ENCODE peak calls at places on chromosomes 3 and 15, in ten cellular contexts. One of them, this sample, is unnamed. For H3K4me1, the result is how much of the 10 kb centered on the place peaks cover.

GRCh38 chr3:106844638-106845037 is 532.6 kb upstream of the CCDC54 start:
- DNase-seq in K562: no peak
- DNase-seq in A549: no peak
- DNase-seq in transverse colon: no peak
- DNase-seq in stomach: no peak
- DNase-seq in ovary: no peak
- DNase-seq in tibial nerve: no peak
- DNase-seq in suprapubic skin: no peak
- DNase-seq in HepG2: no peak
- DNase-seq in H1: no peak
- DNase-seq in this sample: no peak

GRCh38 chr3:157982359-157982758 is 123.9 kb downstream of the SHOX2 start:
- DNase-seq in K562: no peak
- DNase-seq in A549: no peak
- DNase-seq in transverse colon: no peak
- DNase-seq in stomach: no peak
- DNase-seq in ovary: no peak
- DNase-seq in tibial nerve: no peak
- DNase-seq in suprapubic skin: no peak
- DNase-seq in HepG2: no peak
- DNase-seq in H1: no peak
- DNase-seq in this sample: no peak

GRCh38 chr3:185353823-185354614 is 8.9 kb upstream of the MAP3K13 start:
- DNase-seq in K562: peak
- DNase-seq in A549: peak
- DNase-seq in transverse colon: peak
- DNase-seq in stomach: peak
- DNase-seq in ovary: peak
- DNase-seq in tibial nerve: peak
- DNase-seq in suprapubic skin: no peak
- DNase-seq in HepG2: peak
- DNase-seq in H1: peak
- DNase-seq in this sample: no peak

GRCh38 chr3:160134454-160134853 is 90.8 kb upstream of the C3orf80 start:
- DNase-seq in K562: no peak
- DNase-seq in A549: no peak
- DNase-seq in transverse colon: no peak
- DNase-seq in stomach: no peak
- DNase-seq in ovary: no peak
- DNase-seq in tibial nerve: no peak
- DNase-seq in suprapubic skin: no peak
- DNase-seq in HepG2: no peak
- DNase-seq in H1: no peak
- DNase-seq in this sample: no peak

GRCh38 chr3:123884258-123884831 is at the start of gene MYLK:
- DNase-seq in K562: peak
- DNase-seq in A549: peak
- DNase-seq in transverse colon: peak
- DNase-seq in stomach: peak
- DNase-seq in ovary: peak
- DNase-seq in tibial nerve: no peak
- DNase-seq in suprapubic skin: peak
- DNase-seq in HepG2: peak
- DNase-seq in H1: peak
- DNase-seq in this sample: no peak

GRCh38 chr15:68292157-68292781 is 14.7 kb downstream of the FEM1B start:
- DNase-seq in K562: no peak
- DNase-seq in A549: no peak
- DNase-seq in transverse colon: no peak
- DNase-seq in stomach: no peak
- DNase-seq in ovary: no peak
- DNase-seq in tibial nerve: no peak
- DNase-seq in suprapubic skin: no peak
- DNase-seq in HepG2: no peak
- DNase-seq in H1: no peak
- DNase-seq in this sample: no peak

GRCh38 chr3:161851941-161852566 is 355.4 kb downstream of the OTOL1 start:
- DNase-seq in K562: peak
- DNase-seq in A549: peak
- DNase-seq in transverse colon: peak
- DNase-seq in stomach: peak
- DNase-seq in ovary: peak
- DNase-seq in tibial nerve: peak
- DNase-seq in suprapubic skin: no peak
- DNase-seq in HepG2: peak
- DNase-seq in H1: peak
- DNase-seq in this sample: no peak

GRCh38 chr15:86650084-86650483 is 570.4 kb downstream of the AGBL1 start:
- DNase-seq in K562: no peak
- DNase-seq in A549: peak
- DNase-seq in transverse colon: no peak
- DNase-seq in stomach: no peak
- DNase-seq in ovary: no peak
- DNase-seq in tibial nerve: no peak
- DNase-seq in suprapubic skin: no peak
- DNase-seq in HepG2: no peak
- DNase-seq in H1: no peak
- DNase-seq in this sample: no peak

GRCh38 chr3:186109897-186110803 is 1.3 kb upstream of the ETV5 start:
- DNase-seq in K562: peak
- DNase-seq in A549: peak
- DNase-seq in transverse colon: no peak
- DNase-seq in stomach: peak
- DNase-seq in ovary: peak
- DNase-seq in tibial nerve: no peak
- DNase-seq in suprapubic skin: peak
- DNase-seq in HepG2: no peak
- DNase-seq in H1: peak
- DNase-seq in this sample: no peak

GRCh38 chr3:151347432-151347831 is 18.1 kb upstream of the P2RY13 start:
- DNase-seq in K562: no peak
- DNase-seq in A549: no peak
- DNase-seq in transverse colon: peak
- DNase-seq in stomach: no peak
- DNase-seq in ovary: no peak
- DNase-seq in tibial nerve: no peak
- DNase-seq in suprapubic skin: no peak
- DNase-seq in HepG2: no peak
- DNase-seq in H1: no peak
- DNase-seq in this sample: no peak

GRCh38 chr3:49998326-49998725 is 58.4 kb downstream of the RBM6 start:
- DNase-seq in K562: no peak
- DNase-seq in A549: no peak
- DNase-seq in transverse colon: no peak
- DNase-seq in stomach: no peak
- DNase-seq in ovary: no peak
- DNase-seq in tibial nerve: no peak
- DNase-seq in suprapubic skin: no peak
- DNase-seq in HepG2: no peak
- DNase-seq in H1: no peak
- DNase-seq in this sample: no peak

GRCh38 chr3:72665701-72666443 is 182.4 kb downstream of the SHQ1 start:
- DNase-seq in K562: peak
- DNase-seq in A549: peak
- DNase-seq in transverse colon: peak
- DNase-seq in stomach: peak
- DNase-seq in ovary: no peak
- DNase-seq in tibial nerve: no peak
- DNase-seq in suprapubic skin: no peak
- DNase-seq in HepG2: no peak
- DNase-seq in H1: peak
- DNase-seq in this sample: no peak

DNA sequence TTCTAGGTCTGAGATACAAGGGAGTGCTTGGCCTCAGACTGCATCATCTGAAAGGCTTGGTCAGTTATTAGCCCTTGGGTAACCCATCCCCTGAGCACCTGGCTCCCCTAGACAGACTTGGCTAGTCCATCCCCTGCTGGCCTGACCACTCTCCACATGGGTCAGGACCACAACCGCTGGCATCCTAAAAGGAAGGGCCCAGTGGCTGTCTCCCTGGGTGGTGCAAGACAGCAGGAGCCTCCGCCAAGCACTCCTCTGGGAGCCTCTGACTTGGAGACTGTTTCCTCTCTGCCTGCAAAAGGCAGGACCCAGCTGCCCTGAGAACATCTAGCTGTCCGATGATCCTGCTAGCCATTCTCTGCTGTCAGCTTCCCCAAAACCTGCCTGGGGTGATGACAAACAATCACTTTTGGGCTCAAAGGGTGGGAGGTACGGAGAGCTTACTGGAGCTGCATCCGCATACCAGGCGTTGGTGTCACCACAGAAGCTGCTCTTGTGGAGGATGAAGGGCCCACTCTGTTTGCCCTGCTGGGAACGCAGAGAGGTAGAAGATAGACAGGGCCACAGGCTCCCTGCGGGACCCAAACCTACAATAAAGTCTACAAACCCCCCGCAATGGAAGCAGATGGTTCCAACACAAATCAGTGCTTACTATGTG is 107.9 kb upstream of the PRR20G start:
- DNase-seq in K562: no peak
- DNase-seq in A549: no peak
- DNase-seq in transverse colon: no peak
- DNase-seq in stomach: no peak
- DNase-seq in ovary: no peak
- DNase-seq in tibial nerve: no peak
- DNase-seq in suprapubic skin: peak
- DNase-seq in HepG2: no peak
- DNase-seq in H1: no peak
- DNase-seq in this sample: no peak
- H3K4me1 ChIP-seq in K562: under half
- H3K4me1 ChIP-seq in A549: under half
- H3K4me1 ChIP-seq in transverse colon: under half
- H3K4me1 ChIP-seq in stomach: under half
- H3K4me1 ChIP-seq in ovary: under half
- H3K4me1 ChIP-seq in tibial nerve: under half
- H3K4me1 ChIP-seq in suprapubic skin: under half
- H3K4me1 ChIP-seq in HepG2: under half
- H3K4me1 ChIP-seq in H1: under half
- H3K4me1 ChIP-seq in this sample: under half

GRCh38 chr3:153855772-153856171 is 265.4 kb upstream of the ARHGEF26 start:
- DNase-seq in K562: no peak
- DNase-seq in A549: no peak
- DNase-seq in transverse colon: no peak
- DNase-seq in stomach: no peak
- DNase-seq in ovary: no peak
- DNase-seq in tibial nerve: no peak
- DNase-seq in suprapubic skin: no peak
- DNase-seq in HepG2: peak
- DNase-seq in H1: peak
- DNase-seq in this sample: no peak
- TF ChIP-seq EP300 in K562: no peak
- TF ChIP-seq EP300 in A549: no peak
- TF ChIP-seq EP300 in transverse colon: no peak
- TF ChIP-seq EP300 in stomach: no peak
- TF ChIP-seq EP300 in ovary: no peak
- TF ChIP-seq EP300 in tibial nerve: no peak
- TF ChIP-seq EP300 in suprapubic skin: no peak
- TF ChIP-seq EP300 in HepG2: no peak
- TF ChIP-seq EP300 in H1: no peak
- TF ChIP-seq EP300 in this sample: no peak

GRCh38 chr3:69197455-69197854 is 75.1 kb upstream of the LMOD3 start:
- DNase-seq in K562: no peak
- DNase-seq in A549: no peak
- DNase-seq in transverse colon: no peak
- DNase-seq in stomach: no peak
- DNase-seq in ovary: no peak
- DNase-seq in tibial nerve: no peak
- DNase-seq in suprapubic skin: no peak
- DNase-seq in HepG2: no peak
- DNase-seq in H1: no peak
- DNase-seq in this sample: no peak

GRCh38 chr3:69201658-69202057 is 79.3 kb upstream of the LMOD3 start:
- DNase-seq in K562: no peak
- DNase-seq in A549: no peak
- DNase-seq in transverse colon: peak
- DNase-seq in stomach: peak
- DNase-seq in ovary: no peak
- DNase-seq in tibial nerve: no peak
- DNase-seq in suprapubic skin: no peak
- DNase-seq in HepG2: no peak
- DNase-seq in H1: no peak
- DNase-seq in this sample: no peak

GRCh38 chr3:69197922-69198540 is 75.6 kb upstream of the LMOD3 start:
- DNase-seq in K562: no peak
- DNase-seq in A549: no peak
- DNase-seq in transverse colon: peak
- DNase-seq in stomach: no peak
- DNase-seq in ovary: no peak
- DNase-seq in tibial nerve: no peak
- DNase-seq in suprapubic skin: no peak
- DNase-seq in HepG2: no peak
- DNase-seq in H1: no peak
- DNase-seq in this sample: no peak

GRCh38 chr3:69199942-69200341 is 77.5 kb upstream of the LMOD3 start:
- DNase-seq in K562: no peak
- DNase-seq in A549: no peak
- DNase-seq in transverse colon: no peak
- DNase-seq in stomach: no peak
- DNase-seq in ovary: no peak
- DNase-seq in tibial nerve: no peak
- DNase-seq in suprapubic skin: no peak
- DNase-seq in HepG2: no peak
- DNase-seq in H1: no peak
- DNase-seq in this sample: no peak

DNA sequence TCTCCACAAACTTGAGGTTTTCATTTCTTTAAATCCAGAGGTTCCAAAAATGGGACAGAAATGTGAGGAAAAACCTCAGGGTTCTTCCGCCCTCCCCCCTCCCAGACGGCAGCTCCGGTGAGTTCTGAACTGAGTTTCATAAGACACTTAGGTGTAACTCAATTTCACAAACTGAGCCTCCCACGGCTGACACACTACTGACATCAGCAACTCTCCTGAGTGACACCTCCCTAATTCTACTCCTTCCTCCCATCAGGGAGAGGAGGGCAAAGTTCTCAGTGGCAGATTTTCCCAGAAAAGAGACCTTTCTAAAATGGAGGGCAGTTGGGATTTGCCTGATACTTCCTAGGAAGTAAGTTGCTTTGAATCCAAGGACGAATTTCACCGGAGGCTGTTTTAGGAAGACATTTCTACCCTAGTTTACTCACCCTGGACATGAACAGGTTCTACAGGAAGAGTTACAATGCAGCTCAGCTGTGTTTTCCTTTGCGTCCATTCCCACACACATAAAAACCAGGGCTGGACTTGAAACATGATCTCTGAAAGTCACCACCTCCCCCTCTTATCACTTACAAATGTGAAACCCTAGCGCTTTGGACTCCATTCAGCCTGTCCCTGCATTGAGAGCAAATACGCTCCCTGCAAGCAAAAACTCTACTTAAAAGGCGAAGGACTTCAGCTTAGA is 78.1 kb upstream of the LMOD3 start:
- DNase-seq in K562: no peak
- DNase-seq in A549: no peak
- DNase-seq in transverse colon: peak
- DNase-seq in stomach: peak
- DNase-seq in ovary: peak
- DNase-seq in tibial nerve: no peak
- DNase-seq in suprapubic skin: no peak
- DNase-seq in HepG2: peak
- DNase-seq in H1: no peak
- DNase-seq in this sample: no peak
- H3K4me1 ChIP-seq in K562: under half
- H3K4me1 ChIP-seq in A549: under half
- H3K4me1 ChIP-seq in transverse colon: under half
- H3K4me1 ChIP-seq in stomach: under half
- H3K4me1 ChIP-seq in ovary: under half
- H3K4me1 ChIP-seq in tibial nerve: under half
- H3K4me1 ChIP-seq in suprapubic skin: under half
- H3K4me1 ChIP-seq in HepG2: under half
- H3K4me1 ChIP-seq in H1: under half
- H3K4me1 ChIP-seq in this sample: under half

GRCh38 chr15:66581972-66582537 is 16.3 kb upstream of the LCTL start:
- DNase-seq in K562: peak
- DNase-seq in A549: no peak
- DNase-seq in transverse colon: no peak
- DNase-seq in stomach: no peak
- DNase-seq in ovary: no peak
- DNase-seq in tibial nerve: no peak
- DNase-seq in suprapubic skin: no peak
- DNase-seq in HepG2: peak
- DNase-seq in H1: no peak
- DNase-seq in this sample: no peak
- TF ChIP-seq EP300 in K562: no peak
- TF ChIP-seq EP300 in A549: no peak
- TF ChIP-seq EP300 in transverse colon: no peak
- TF ChIP-seq EP300 in stomach: no peak
- TF ChIP-seq EP300 in ovary: no peak
- TF ChIP-seq EP300 in tibial nerve: no peak
- TF ChIP-seq EP300 in suprapubic skin: no peak
- TF ChIP-seq EP300 in HepG2: no peak
- TF ChIP-seq EP300 in H1: no peak
- TF ChIP-seq EP300 in this sample: no peak

This sample was measured in esophagus muscularis mucosa.